ENCODE peak calls at places on chromosomes 3 and 15, in five cellular contexts. One of them, this sample, is unnamed.

GRCh38 chr3:45687828-45688193 is 1.4 kb upstream of the SACM1L start:
- DNase-seq in GM20000: no peak
- DNase-seq in fibroblast of the aortic adventitia: no peak
- DNase-seq in transverse colon: no peak
- DNase-seq in activated CD8-positive, alpha-beta T cell treated with anti-CD3 and anti-CD28 coated beads for 36 hours: no peak
- DNase-seq in this sample: no peak

GRCh38 chr3:138668107-138668506 is 59.5 kb downstream of the FAIM start:
- DNase-seq in GM20000: no peak
- DNase-seq in activated CD8-positive, alpha-beta T cell treated with anti-CD3 and anti-CD28 coated beads for 36 hours: no peak
- DNase-seq in transverse colon: no peak
- DNase-seq in fibroblast of the aortic adventitia: no peak
- DNase-seq in this sample: no peak

GRCh38 chr3:165884518-165884917 is 47.3 kb upstream of the BCHE start:
- DNase-seq in fibroblast of the aortic adventitia: no peak
- DNase-seq in GM20000: no peak
- DNase-seq in activated CD8-positive, alpha-beta T cell treated with anti-CD3 and anti-CD28 coated beads for 36 hours: no peak
- DNase-seq in transverse colon: no peak
- DNase-seq in this sample: no peak

GRCh38 chr3:5426094-5426883 is 238.8 kb downstream of the EDEM1 start:
- DNase-seq in activated CD8-positive, alpha-beta T cell treated with anti-CD3 and anti-CD28 coated beads for 36 hours: peak; percentile 83
- DNase-seq in fibroblast of the aortic adventitia: peak; percentile 22
- DNase-seq in GM20000: peak; percentile 65
- DNase-seq in transverse colon: peak; percentile 85
- DNase-seq in this sample: peak; percentile 45

GRCh38 chr15:89469331-89470107 is 26.9 kb downstream of the RHCG start:
- DNase-seq in activated CD8-positive, alpha-beta T cell treated with anti-CD3 and anti-CD28 coated beads for 36 hours: no peak
- DNase-seq in transverse colon: no peak
- DNase-seq in GM20000: no peak
- DNase-seq in fibroblast of the aortic adventitia: no peak
- DNase-seq in this sample: no peak

GRCh38 chr3:55160241-55160877 is 232.5 kb upstream of the LRTM1 start:
- DNase-seq in activated CD8-positive, alpha-beta T cell treated with anti-CD3 and anti-CD28 coated beads for 36 hours: no peak
- DNase-seq in transverse colon: peak; percentile 45
- DNase-seq in fibroblast of the aortic adventitia: peak; percentile 98
- DNase-seq in GM20000: no peak
- DNase-seq in this sample: no peak

GRCh38 chr3:19931180-19931692 is 2.8 kb downstream of the EFHB start:
- DNase-seq in transverse colon: no peak
- DNase-seq in activated CD8-positive, alpha-beta T cell treated with anti-CD3 and anti-CD28 coated beads for 36 hours: peak; percentile 67
- DNase-seq in fibroblast of the aortic adventitia: no peak
- DNase-seq in GM20000: peak; percentile 53
- DNase-seq in this sample: peak; percentile 61

GRCh38 chr15:90667063-90667754 is 49.9 kb upstream of the BLM start:
- DNase-seq in fibroblast of the aortic adventitia: no peak
- DNase-seq in activated CD8-positive, alpha-beta T cell treated with anti-CD3 and anti-CD28 coated beads for 36 hours: no peak
- DNase-seq in transverse colon: no peak
- DNase-seq in GM20000: no peak
- DNase-seq in this sample: no peak

GRCh38 chr15:47523669-47524068 is 193.6 kb upstream of the SEMA6D start:
- DNase-seq in activated CD8-positive, alpha-beta T cell treated with anti-CD3 and anti-CD28 coated beads for 36 hours: no peak
- DNase-seq in GM20000: no peak
- DNase-seq in fibroblast of the aortic adventitia: peak; percentile 73
- DNase-seq in transverse colon: no peak
- DNase-seq in this sample: no peak

GRCh38 chr3:168862466-168862865 is 766.7 kb upstream of the GOLIM4 start:
- DNase-seq in fibroblast of the aortic adventitia: no peak
- DNase-seq in GM20000: no peak
- DNase-seq in activated CD8-positive, alpha-beta T cell treated with anti-CD3 and anti-CD28 coated beads for 36 hours: no peak
- DNase-seq in transverse colon: peak; percentile 32
- DNase-seq in this sample: no peak

GRCh38 chr3:151901282-151901945 is 28.0 kb downstream of the SUCNR1 start:
- DNase-seq in fibroblast of the aortic adventitia: no peak
- DNase-seq in GM20000: no peak
- DNase-seq in transverse colon: no peak
- DNase-seq in activated CD8-positive, alpha-beta T cell treated with anti-CD3 and anti-CD28 coated beads for 36 hours: no peak
- DNase-seq in this sample: no peak

GRCh38 chr3:94413721-94414106 is 350.9 kb downstream of the NSUN3 start:
- DNase-seq in GM20000: no peak
- DNase-seq in transverse colon: no peak
- DNase-seq in fibroblast of the aortic adventitia: peak; percentile 95
- DNase-seq in activated CD8-positive, alpha-beta T cell treated with anti-CD3 and anti-CD28 coated beads for 36 hours: no peak
- DNase-seq in this sample: no peak

GRCh38 chr15:47673343-47673761 is 44.0 kb upstream of the SEMA6D start:
- DNase-seq in activated CD8-positive, alpha-beta T cell treated with anti-CD3 and anti-CD28 coated beads for 36 hours: no peak
- DNase-seq in transverse colon: no peak
- DNase-seq in GM20000: no peak
- DNase-seq in fibroblast of the aortic adventitia: peak; percentile 4
- DNase-seq in this sample: no peak

GRCh38 chr3:59773970-59774369 is 724.1 kb upstream of the CFAP20DC start:
- DNase-seq in fibroblast of the aortic adventitia: no peak
- DNase-seq in GM20000: no peak
- DNase-seq in activated CD8-positive, alpha-beta T cell treated with anti-CD3 and anti-CD28 coated beads for 36 hours: no peak
- DNase-seq in transverse colon: no peak
- DNase-seq in this sample: no peak

GRCh38 chr15:72139667-72140066 is 21.5 kb downstream of the SENP8 start:
- DNase-seq in transverse colon: no peak
- DNase-seq in activated CD8-positive, alpha-beta T cell treated with anti-CD3 and anti-CD28 coated beads for 36 hours: no peak
- DNase-seq in fibroblast of the aortic adventitia: no peak
- DNase-seq in GM20000: no peak
- DNase-seq in this sample: no peak
- TF ChIP-seq CTCF in transverse colon: no peak
- TF ChIP-seq CTCF in activated CD8-positive, alpha-beta T cell treated with anti-CD3 and anti-CD28 coated beads for 36 hours: no peak
- TF ChIP-seq CTCF in fibroblast of the aortic adventitia: no peak
- TF ChIP-seq CTCF in GM20000: no peak
- TF ChIP-seq CTCF in this sample: no peak

GRCh38 chr3:69791919-69792399 is 52.7 kb downstream of the MITF start:
- DNase-seq in GM20000: no peak
- DNase-seq in fibroblast of the aortic adventitia: peak; percentile 69
- DNase-seq in transverse colon: no peak
- DNase-seq in activated CD8-positive, alpha-beta T cell treated with anti-CD3 and anti-CD28 coated beads for 36 hours: no peak
- DNase-seq in this sample: no peak
- TF ChIP-seq CTCF in GM20000: no peak
- TF ChIP-seq CTCF in fibroblast of the aortic adventitia: peak; percentile 58
- TF ChIP-seq CTCF in transverse colon: peak; percentile 47
- TF ChIP-seq CTCF in activated CD8-positive, alpha-beta T cell treated with anti-CD3 and anti-CD28 coated beads for 36 hours: no peak
- TF ChIP-seq CTCF in this sample: no peak

GRCh38 chr3:57464801-57465200 is 79.3 kb downstream of the DNAH12 start:
- DNase-seq in transverse colon: no peak
- DNase-seq in activated CD8-positive, alpha-beta T cell treated with anti-CD3 and anti-CD28 coated beads for 36 hours: no peak
- DNase-seq in GM20000: no peak
- DNase-seq in fibroblast of the aortic adventitia: peak; percentile 6
- DNase-seq in this sample: no peak
- TF ChIP-seq CTCF in transverse colon: no peak
- TF ChIP-seq CTCF in activated CD8-positive, alpha-beta T cell treated with anti-CD3 and anti-CD28 coated beads for 36 hours: no peak
- TF ChIP-seq CTCF in GM20000: no peak
- TF ChIP-seq CTCF in fibroblast of the aortic adventitia: peak; percentile 25
- TF ChIP-seq CTCF in this sample: no peak

GRCh38 chr3:177899275-177900067 is 636.8 kb upstream of the KCNMB2 start:
- DNase-seq in GM20000: no peak
- DNase-seq in transverse colon: no peak
- DNase-seq in fibroblast of the aortic adventitia: no peak
- DNase-seq in activated CD8-positive, alpha-beta T cell treated with anti-CD3 and anti-CD28 coated beads for 36 hours: no peak
- DNase-seq in this sample: no peak
- TF ChIP-seq CTCF in GM20000: no peak
- TF ChIP-seq CTCF in transverse colon: no peak
- TF ChIP-seq CTCF in fibroblast of the aortic adventitia: no peak
- TF ChIP-seq CTCF in activated CD8-positive, alpha-beta T cell treated with anti-CD3 and anti-CD28 coated beads for 36 hours: no peak
- TF ChIP-seq CTCF in this sample: no peak

GRCh38 chr3:150267288-150267687 is 140.8 kb upstream of the TSC22D2 start:
- DNase-seq in fibroblast of the aortic adventitia: no peak
- DNase-seq in GM20000: no peak
- DNase-seq in transverse colon: no peak
- DNase-seq in activated CD8-positive, alpha-beta T cell treated with anti-CD3 and anti-CD28 coated beads for 36 hours: no peak
- DNase-seq in this sample: no peak
- TF ChIP-seq CTCF in fibroblast of the aortic adventitia: no peak
- TF ChIP-seq CTCF in GM20000: no peak
- TF ChIP-seq CTCF in transverse colon: no peak
- TF ChIP-seq CTCF in activated CD8-positive, alpha-beta T cell treated with anti-CD3 and anti-CD28 coated beads for 36 hours: no peak
- TF ChIP-seq CTCF in this sample: no peak